ENCODE peak calls at places on chromosomes 4 and X, in nine cellular contexts. One of them, this sample, is unnamed.

GRCh38 chrX:153669174-153669890 is 4.3 kb downstream of the PNCK start:
- DNase-seq in body of pancreas: no peak
- DNase-seq in esophagus muscularis mucosa: no peak
- DNase-seq in iPS DF 6.9: no peak
- DNase-seq in effector memory CD4-positive, alpha-beta T cell: no peak
- DNase-seq in neural progenitor cell: peak; percentile 62
- DNase-seq in aorta: no peak
- DNase-seq in IMR-90: no peak
- DNase-seq in BJ: no peak
- DNase-seq in this sample: peak; percentile 43

GRCh38 chr4:93764647-93765246 is 63.8 kb upstream of the ATOH1 start:
- DNase-seq in aorta: no peak
- DNase-seq in IMR-90: peak; percentile 44
- DNase-seq in BJ: peak; percentile 0
- DNase-seq in esophagus muscularis mucosa: no peak
- DNase-seq in body of pancreas: peak; percentile 46
- DNase-seq in neural progenitor cell: peak; percentile 55
- DNase-seq in iPS DF 6.9: no peak
- DNase-seq in effector memory CD4-positive, alpha-beta T cell: no peak
- DNase-seq in this sample: no peak

GRCh38 chr4:36763814-36764213 is 480.7 kb upstream of the NWD2 start:
- DNase-seq in iPS DF 6.9: no peak
- DNase-seq in neural progenitor cell: no peak
- DNase-seq in esophagus muscularis mucosa: no peak
- DNase-seq in effector memory CD4-positive, alpha-beta T cell: no peak
- DNase-seq in aorta: no peak
- DNase-seq in BJ: no peak
- DNase-seq in IMR-90: no peak
- DNase-seq in body of pancreas: no peak
- DNase-seq in this sample: no peak

GRCh38 chrX:70434352-70434866 is 10.2 kb upstream of the DLG3 start:
- DNase-seq in esophagus muscularis mucosa: peak; percentile 93
- DNase-seq in body of pancreas: peak; percentile 90
- DNase-seq in BJ: peak; percentile 15
- DNase-seq in iPS DF 6.9: no peak
- DNase-seq in aorta: peak; percentile 91
- DNase-seq in neural progenitor cell: peak; percentile 92
- DNase-seq in IMR-90: peak; percentile 71
- DNase-seq in effector memory CD4-positive, alpha-beta T cell: peak; percentile 37
- DNase-seq in this sample: no peak

GRCh38 chr4:3372264-3372932 is 69.4 kb upstream of the HGFAC start:
- DNase-seq in BJ: no peak
- DNase-seq in iPS DF 6.9: no peak
- DNase-seq in effector memory CD4-positive, alpha-beta T cell: no peak
- DNase-seq in aorta: no peak
- DNase-seq in body of pancreas: no peak
- DNase-seq in esophagus muscularis mucosa: peak; percentile 68
- DNase-seq in neural progenitor cell: no peak
- DNase-seq in IMR-90: no peak
- DNase-seq in this sample: no peak

GRCh38 chr4:137601924-137602323 is 69.6 kb upstream of the PCDH18 start:
- DNase-seq in iPS DF 6.9: no peak
- DNase-seq in IMR-90: peak; percentile 28
- DNase-seq in neural progenitor cell: no peak
- DNase-seq in esophagus muscularis mucosa: no peak
- DNase-seq in aorta: no peak
- DNase-seq in body of pancreas: no peak
- DNase-seq in effector memory CD4-positive, alpha-beta T cell: no peak
- DNase-seq in BJ: no peak
- DNase-seq in this sample: no peak

GRCh38 chr4:76233967-76234678 is 17.4 kb upstream of the FAM47E start:
- DNase-seq in aorta: no peak
- DNase-seq in neural progenitor cell: no peak
- DNase-seq in IMR-90: no peak
- DNase-seq in BJ: no peak
- DNase-seq in body of pancreas: no peak
- DNase-seq in esophagus muscularis mucosa: no peak
- DNase-seq in iPS DF 6.9: no peak
- DNase-seq in effector memory CD4-positive, alpha-beta T cell: no peak
- DNase-seq in this sample: no peak

GRCh38 chr4:123661080-123661737 is 264.6 kb downstream of the SPRY1 start:
- DNase-seq in IMR-90: peak; percentile 33
- DNase-seq in esophagus muscularis mucosa: no peak
- DNase-seq in BJ: no peak
- DNase-seq in neural progenitor cell: no peak
- DNase-seq in iPS DF 6.9: no peak
- DNase-seq in effector memory CD4-positive, alpha-beta T cell: no peak
- DNase-seq in body of pancreas: no peak
- DNase-seq in aorta: no peak
- DNase-seq in this sample: peak; percentile 5

GRCh38 chr4:187798385-187798784 is 197.2 kb upstream of the ZFP42 start:
- DNase-seq in esophagus muscularis mucosa: no peak
- DNase-seq in BJ: no peak
- DNase-seq in aorta: no peak
- DNase-seq in body of pancreas: no peak
- DNase-seq in neural progenitor cell: no peak
- DNase-seq in effector memory CD4-positive, alpha-beta T cell: no peak
- DNase-seq in IMR-90: no peak
- DNase-seq in iPS DF 6.9: peak; percentile 11
- DNase-seq in this sample: no peak

GRCh38 chr4:8895295-8895694 is 23.7 kb upstream of the HMX1 start:
- DNase-seq in esophagus muscularis mucosa: no peak
- DNase-seq in iPS DF 6.9: no peak
- DNase-seq in neural progenitor cell: no peak
- DNase-seq in IMR-90: no peak
- DNase-seq in body of pancreas: no peak
- DNase-seq in effector memory CD4-positive, alpha-beta T cell: no peak
- DNase-seq in aorta: no peak
- DNase-seq in BJ: no peak
- DNase-seq in this sample: no peak

GRCh38 chr4:8894424-8894816 is 22.8 kb upstream of the HMX1 start:
- DNase-seq in IMR-90: no peak
- DNase-seq in body of pancreas: no peak
- DNase-seq in BJ: no peak
- DNase-seq in aorta: no peak
- DNase-seq in iPS DF 6.9: no peak
- DNase-seq in esophagus muscularis mucosa: no peak
- DNase-seq in effector memory CD4-positive, alpha-beta T cell: no peak
- DNase-seq in neural progenitor cell: no peak
- DNase-seq in this sample: no peak

GRCh38 chr4:8896506-8896905 is 24.9 kb upstream of the HMX1 start:
- DNase-seq in iPS DF 6.9: no peak
- DNase-seq in effector memory CD4-positive, alpha-beta T cell: no peak
- DNase-seq in neural progenitor cell: no peak
- DNase-seq in esophagus muscularis mucosa: no peak
- DNase-seq in aorta: no peak
- DNase-seq in body of pancreas: no peak
- DNase-seq in BJ: no peak
- DNase-seq in IMR-90: no peak
- DNase-seq in this sample: no peak

GRCh38 chr4:8897768-8898167 is 26.1 kb upstream of the HMX1 start:
- DNase-seq in iPS DF 6.9: no peak
- DNase-seq in esophagus muscularis mucosa: no peak
- DNase-seq in BJ: no peak
- DNase-seq in body of pancreas: no peak
- DNase-seq in aorta: no peak
- DNase-seq in IMR-90: no peak
- DNase-seq in neural progenitor cell: no peak
- DNase-seq in effector memory CD4-positive, alpha-beta T cell: no peak
- DNase-seq in this sample: no peak

DNA sequence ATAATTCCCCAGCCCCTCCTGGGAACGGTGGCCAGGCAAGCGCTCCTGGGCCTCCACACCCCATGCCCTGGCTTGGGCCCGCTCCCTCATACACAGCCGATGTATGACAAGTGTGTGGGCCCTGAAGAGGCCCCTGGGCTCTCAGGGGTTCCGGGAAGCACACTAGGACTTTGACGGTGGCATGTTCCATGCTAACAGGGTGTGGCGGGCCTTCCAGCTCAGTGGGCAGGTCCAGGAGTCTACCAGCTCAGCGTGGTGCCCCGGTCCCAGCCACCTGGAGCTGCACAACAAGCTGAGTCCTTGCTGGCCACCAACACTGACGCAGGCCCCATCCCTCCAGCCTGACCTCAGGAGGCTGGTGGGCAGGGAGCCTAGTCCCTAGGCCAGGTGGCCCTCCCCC is 24.4 kb upstream of the HMX1 start:
- DNase-seq in iPS DF 6.9: no peak
- DNase-seq in effector memory CD4-positive, alpha-beta T cell: no peak
- DNase-seq in aorta: no peak
- DNase-seq in neural progenitor cell: no peak
- DNase-seq in IMR-90: no peak
- DNase-seq in BJ: no peak
- DNase-seq in body of pancreas: no peak
- DNase-seq in esophagus muscularis mucosa: no peak
- DNase-seq in this sample: no peak
- H3K27me3 ChIP-seq in iPS DF 6.9: peaks cover 47% of the 10 kb centered on the region
- H3K27me3 ChIP-seq in effector memory CD4-positive, alpha-beta T cell: peaks cover 18% of the 10 kb centered on the region
- H3K27me3 ChIP-seq in aorta: peaks cover 2% of the 10 kb centered on the region
- H3K27me3 ChIP-seq in neural progenitor cell: peaks cover 93% of the 10 kb centered on the region
- H3K27me3 ChIP-seq in IMR-90: peaks cover 29% of the 10 kb centered on the region
- H3K27me3 ChIP-seq in BJ: peaks cover 15% of the 10 kb centered on the region
- H3K27me3 ChIP-seq in body of pancreas: no peaks in the 10 kb centered on the region
- H3K27me3 ChIP-seq in esophagus muscularis mucosa: peaks cover 85% of the 10 kb centered on the region
- H3K27me3 ChIP-seq in this sample: no peaks in the 10 kb centered on the region

GRCh38 chr4:13523105-13523477 is 21.2 kb downstream of the NKX3-2 start:
- DNase-seq in aorta: no peak
- DNase-seq in BJ: no peak
- DNase-seq in effector memory CD4-positive, alpha-beta T cell: no peak
- DNase-seq in body of pancreas: no peak
- DNase-seq in esophagus muscularis mucosa: no peak
- DNase-seq in IMR-90: no peak
- DNase-seq in iPS DF 6.9: no peak
- DNase-seq in neural progenitor cell: no peak
- DNase-seq in this sample: no peak
- H3K27me3 ChIP-seq in aorta: peaks cover 7% of the 10 kb centered on the region
- H3K27me3 ChIP-seq in BJ: peaks cover 48% of the 10 kb centered on the region
- H3K27me3 ChIP-seq in effector memory CD4-positive, alpha-beta T cell: peaks cover 65% of the 10 kb centered on the region
- H3K27me3 ChIP-seq in body of pancreas: no peaks in the 10 kb centered on the region
- H3K27me3 ChIP-seq in esophagus muscularis mucosa: peaks cover 82% of the 10 kb centered on the region
- H3K27me3 ChIP-seq in IMR-90: peaks cover 66% of the 10 kb centered on the region
- H3K27me3 ChIP-seq in iPS DF 6.9: peaks cover 68% of the 10 kb centered on the region
- H3K27me3 ChIP-seq in neural progenitor cell: peaks cover 96% of the 10 kb centered on the region
- H3K27me3 ChIP-seq in this sample: peaks cover 39% of the 10 kb centered on the region

DNA sequence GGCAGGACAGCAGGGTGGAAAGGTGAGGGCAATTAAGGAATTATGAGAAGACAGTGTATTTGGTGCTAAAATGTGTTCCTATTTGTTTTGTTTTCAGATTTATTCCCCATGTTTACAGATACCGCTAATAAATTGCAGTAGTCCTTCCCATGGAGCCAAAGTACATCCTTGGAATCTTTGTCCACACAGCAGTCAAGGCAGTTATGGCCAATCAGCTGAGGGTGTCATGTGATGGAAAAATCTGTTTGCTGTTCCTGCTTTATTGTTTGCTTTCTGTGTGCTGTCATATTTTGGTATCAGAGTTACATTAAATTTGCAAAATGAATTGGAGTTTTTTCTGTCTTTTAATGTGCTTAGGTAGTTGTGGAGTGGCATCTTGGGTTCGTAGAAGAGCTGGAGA is 10.5 kb downstream of the TRO start:
- DNase-seq in esophagus muscularis mucosa: no peak
- DNase-seq in neural progenitor cell: no peak
- DNase-seq in BJ: no peak
- DNase-seq in iPS DF 6.9: no peak
- DNase-seq in effector memory CD4-positive, alpha-beta T cell: no peak
- DNase-seq in IMR-90: no peak
- DNase-seq in aorta: no peak
- DNase-seq in body of pancreas: no peak
- DNase-seq in this sample: no peak
- H3K27me3 ChIP-seq in esophagus muscularis mucosa: no peaks in the 10 kb centered on the region
- H3K27me3 ChIP-seq in neural progenitor cell: no peaks in the 10 kb centered on the region
- H3K27me3 ChIP-seq in BJ: no peaks in the 10 kb centered on the region
- H3K27me3 ChIP-seq in iPS DF 6.9: no peaks in the 10 kb centered on the region
- H3K27me3 ChIP-seq in effector memory CD4-positive, alpha-beta T cell: no peaks in the 10 kb centered on the region
- H3K27me3 ChIP-seq in IMR-90: no peaks in the 10 kb centered on the region
- H3K27me3 ChIP-seq in aorta: no peaks in the 10 kb centered on the region
- H3K27me3 ChIP-seq in body of pancreas: no peaks in the 10 kb centered on the region
- H3K27me3 ChIP-seq in this sample: no peaks in the 10 kb centered on the region

GRCh38 chrX:137428777-137429564 is 137.0 kb upstream of the ZIC3 start:
- DNase-seq in IMR-90: no peak
- DNase-seq in aorta: no peak
- DNase-seq in esophagus muscularis mucosa: no peak
- DNase-seq in BJ: no peak
- DNase-seq in iPS DF 6.9: no peak
- DNase-seq in neural progenitor cell: peak; percentile 64
- DNase-seq in effector memory CD4-positive, alpha-beta T cell: no peak
- DNase-seq in body of pancreas: no peak
- DNase-seq in this sample: no peak
- H3K27me3 ChIP-seq in IMR-90: peaks cover 17% of the 10 kb centered on the region
- H3K27me3 ChIP-seq in aorta: peaks cover 4% of the 10 kb centered on the region
- H3K27me3 ChIP-seq in esophagus muscularis mucosa: peaks cover 66% of the 10 kb centered on the region
- H3K27me3 ChIP-seq in BJ: peaks cover 9% of the 10 kb centered on the region
- H3K27me3 ChIP-seq in iPS DF 6.9: peaks cover 12% of the 10 kb centered on the region
- H3K27me3 ChIP-seq in neural progenitor cell: peaks cover 61% of the 10 kb centered on the region
- H3K27me3 ChIP-seq in effector memory CD4-positive, alpha-beta T cell: peaks cover 20% of the 10 kb centered on the region
- H3K27me3 ChIP-seq in body of pancreas: peaks cover 5% of the 10 kb centered on the region
- H3K27me3 ChIP-seq in this sample: peaks cover 4% of the 10 kb centered on the region

DNA sequence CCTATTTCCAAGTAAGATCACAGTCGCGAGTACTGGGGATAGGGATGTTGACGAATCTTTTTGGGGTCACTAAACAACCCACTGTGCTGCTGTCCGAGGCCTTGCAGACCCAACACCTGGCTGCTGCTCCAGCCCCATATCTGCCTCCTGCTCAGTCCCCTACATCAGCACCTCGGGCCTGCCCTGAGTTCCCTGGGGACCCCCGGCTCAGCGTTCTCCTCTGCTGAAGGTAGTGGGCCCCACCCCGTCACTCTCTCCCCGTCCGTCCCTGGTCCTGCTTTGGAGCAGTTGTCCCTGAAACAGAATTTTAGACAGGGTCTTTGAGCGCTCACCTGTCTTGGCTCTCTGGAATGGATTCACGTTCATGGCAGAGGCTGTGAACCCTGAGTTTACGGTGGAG is 202.4 kb upstream of the PSAPL1 start:
- DNase-seq in esophagus muscularis mucosa: no peak
- DNase-seq in neural progenitor cell: no peak
- DNase-seq in aorta: no peak
- DNase-seq in effector memory CD4-positive, alpha-beta T cell: no peak
- DNase-seq in BJ: no peak
- DNase-seq in body of pancreas: no peak
- DNase-seq in IMR-90: no peak
- DNase-seq in iPS DF 6.9: no peak
- DNase-seq in this sample: no peak
- H3K27me3 ChIP-seq in esophagus muscularis mucosa: no peaks in the 10 kb centered on the region
- H3K27me3 ChIP-seq in neural progenitor cell: no peaks in the 10 kb centered on the region
- H3K27me3 ChIP-seq in aorta: no peaks in the 10 kb centered on the region
- H3K27me3 ChIP-seq in effector memory CD4-positive, alpha-beta T cell: no peaks in the 10 kb centered on the region
- H3K27me3 ChIP-seq in BJ: no peaks in the 10 kb centered on the region
- H3K27me3 ChIP-seq in body of pancreas: no peaks in the 10 kb centered on the region
- H3K27me3 ChIP-seq in IMR-90: peaks cover 7% of the 10 kb centered on the region
- H3K27me3 ChIP-seq in iPS DF 6.9: no peaks in the 10 kb centered on the region
- H3K27me3 ChIP-seq in this sample: no peaks in the 10 kb centered on the region

GRCh38 chr4:56197387-56197786 is 189.9 kb downstream of the AASDH start:
- DNase-seq in neural progenitor cell: no peak
- DNase-seq in esophagus muscularis mucosa: no peak
- DNase-seq in aorta: no peak
- DNase-seq in iPS DF 6.9: no peak
- DNase-seq in IMR-90: no peak
- DNase-seq in BJ: no peak
- DNase-seq in effector memory CD4-positive, alpha-beta T cell: no peak
- DNase-seq in body of pancreas: no peak
- DNase-seq in this sample: no peak

GRCh38 chr4:56206258-56206657 is 181.0 kb downstream of the AASDH start:
- DNase-seq in IMR-90: no peak
- DNase-seq in body of pancreas: no peak
- DNase-seq in BJ: no peak
- DNase-seq in neural progenitor cell: no peak
- DNase-seq in effector memory CD4-positive, alpha-beta T cell: no peak
- DNase-seq in esophagus muscularis mucosa: peak; percentile 12
- DNase-seq in aorta: no peak
- DNase-seq in iPS DF 6.9: no peak
- DNase-seq in this sample: no peak

GRCh38 chr4:56200275-56200674 is 187.0 kb downstream of the AASDH start:
- DNase-seq in esophagus muscularis mucosa: no peak
- DNase-seq in BJ: no peak
- DNase-seq in iPS DF 6.9: no peak
- DNase-seq in IMR-90: no peak
- DNase-seq in body of pancreas: no peak
- DNase-seq in aorta: no peak
- DNase-seq in effector memory CD4-positive, alpha-beta T cell: no peak
- DNase-seq in neural progenitor cell: no peak
- DNase-seq in this sample: no peak
- H3K27me3 ChIP-seq in esophagus muscularis mucosa: no peaks in the 10 kb centered on the region
- H3K27me3 ChIP-seq in BJ: no peaks in the 10 kb centered on the region
- H3K27me3 ChIP-seq in iPS DF 6.9: no peaks in the 10 kb centered on the region
- H3K27me3 ChIP-seq in IMR-90: no peaks in the 10 kb centered on the region
- H3K27me3 ChIP-seq in body of pancreas: no peaks in the 10 kb centered on the region
- H3K27me3 ChIP-seq in aorta: no peaks in the 10 kb centered on the region
- H3K27me3 ChIP-seq in effector memory CD4-positive, alpha-beta T cell: no peaks in the 10 kb centered on the region
- H3K27me3 ChIP-seq in neural progenitor cell: no peaks in the 10 kb centered on the region
- H3K27me3 ChIP-seq in this sample: no peaks in the 10 kb centered on the region

This sample was measured in CD4-positive, alpha-beta memory T cell.